ENCODE peak calls at places on chromosome 22, in seven cellular contexts. One of them, this sample, is unnamed.

GRCh38 chr22:37018815-37019308 is 385 bp downstream of the TST start:
- DNase-seq in CD8-positive, alpha-beta T cell: no peak
- DNase-seq in foreskin fibroblast: peak; percentile 38
- DNase-seq in body of pancreas: peak; percentile 57
- DNase-seq in cardiac muscle cell: peak; percentile 65
- DNase-seq in tibial artery: peak; percentile 75
- DNase-seq in Peyer's patch: peak; percentile 84
- DNase-seq in this sample: no peak

GRCh38 chr22:35633520-35633919 is 14.7 kb upstream of the APOL6 start:
- DNase-seq in cardiac muscle cell: no peak
- DNase-seq in foreskin fibroblast: no peak
- DNase-seq in tibial artery: no peak
- DNase-seq in CD8-positive, alpha-beta T cell: no peak
- DNase-seq in Peyer's patch: no peak
- DNase-seq in body of pancreas: no peak
- DNase-seq in this sample: no peak

GRCh38 chr22:17083255-17083654 is 1.5 kb upstream of the IL17RA start:
- DNase-seq in Peyer's patch: no peak
- DNase-seq in CD8-positive, alpha-beta T cell: no peak
- DNase-seq in body of pancreas: no peak
- DNase-seq in cardiac muscle cell: no peak
- DNase-seq in foreskin fibroblast: no peak
- DNase-seq in tibial artery: no peak
- DNase-seq in this sample: no peak

GRCh38 chr22:44260216-44261035 is 52.3 kb downstream of the SHISAL1 start:
- DNase-seq in tibial artery: peak; percentile 10
- DNase-seq in CD8-positive, alpha-beta T cell: no peak
- DNase-seq in body of pancreas: no peak
- DNase-seq in cardiac muscle cell: no peak
- DNase-seq in Peyer's patch: no peak
- DNase-seq in foreskin fibroblast: no peak
- DNase-seq in this sample: no peak

GRCh38 chr22:23357028-23357427 is 176.7 kb downstream of the BCR start:
- DNase-seq in CD8-positive, alpha-beta T cell: no peak
- DNase-seq in body of pancreas: no peak
- DNase-seq in cardiac muscle cell: no peak
- DNase-seq in foreskin fibroblast: no peak
- DNase-seq in Peyer's patch: peak; percentile 64
- DNase-seq in tibial artery: no peak
- DNase-seq in this sample: no peak

GRCh38 chr22:23147632-23148387 is 2.5 kb downstream of the RAB36 start:
- DNase-seq in cardiac muscle cell: peak; percentile 92
- DNase-seq in foreskin fibroblast: peak; percentile 40
- DNase-seq in Peyer's patch: no peak
- DNase-seq in body of pancreas: peak; percentile 50
- DNase-seq in CD8-positive, alpha-beta T cell: no peak
- DNase-seq in tibial artery: no peak
- DNase-seq in this sample: no peak

GRCh38 chr22:45952553-45952952 is 24.4 kb downstream of the WNT7B start:
- DNase-seq in foreskin fibroblast: no peak
- DNase-seq in cardiac muscle cell: no peak
- DNase-seq in tibial artery: no peak
- DNase-seq in Peyer's patch: no peak
- DNase-seq in CD8-positive, alpha-beta T cell: no peak
- DNase-seq in body of pancreas: no peak
- DNase-seq in this sample: no peak

GRCh38 chr22:39214383-39215069 is 30.3 kb downstream of the PDGFB start:
- DNase-seq in body of pancreas: peak; percentile 53
- DNase-seq in Peyer's patch: no peak
- DNase-seq in tibial artery: no peak
- DNase-seq in CD8-positive, alpha-beta T cell: no peak
- DNase-seq in foreskin fibroblast: peak; percentile 16
- DNase-seq in cardiac muscle cell: peak; percentile 12
- DNase-seq in this sample: no peak

GRCh38 chr22:35761037-35761436 is 43.4 kb downstream of the APOL5 start:
- DNase-seq in CD8-positive, alpha-beta T cell: no peak
- DNase-seq in cardiac muscle cell: peak; percentile 41
- DNase-seq in foreskin fibroblast: no peak
- DNase-seq in body of pancreas: no peak
- DNase-seq in tibial artery: no peak
- DNase-seq in Peyer's patch: no peak
- DNase-seq in this sample: no peak

GRCh38 chr22:44448271-44448780 is 49.7 kb downstream of the RTL6 start:
- DNase-seq in foreskin fibroblast: peak; percentile 82
- DNase-seq in body of pancreas: peak; percentile 32
- DNase-seq in Peyer's patch: peak; percentile 50
- DNase-seq in cardiac muscle cell: peak; percentile 97
- DNase-seq in tibial artery: peak; percentile 72
- DNase-seq in CD8-positive, alpha-beta T cell: no peak
- DNase-seq in this sample: peak; percentile 57

GRCh38 chr22:30263883-30264282 is 2.8 kb downstream of the OSM start:
- DNase-seq in body of pancreas: no peak
- DNase-seq in foreskin fibroblast: no peak
- DNase-seq in CD8-positive, alpha-beta T cell: no peak
- DNase-seq in tibial artery: no peak
- DNase-seq in Peyer's patch: no peak
- DNase-seq in cardiac muscle cell: no peak
- DNase-seq in this sample: no peak

GRCh38 chr22:48188211-48188845 is 1425.9 kb downstream of the TBC1D22A start:
- DNase-seq in foreskin fibroblast: no peak
- DNase-seq in CD8-positive, alpha-beta T cell: no peak
- DNase-seq in body of pancreas: no peak
- DNase-seq in cardiac muscle cell: no peak
- DNase-seq in tibial artery: no peak
- DNase-seq in Peyer's patch: no peak
- DNase-seq in this sample: no peak

GRCh38 chr22:21669026-21669425 is 3.2 kb downstream of the PPIL2 start:
- DNase-seq in tibial artery: no peak
- DNase-seq in CD8-positive, alpha-beta T cell: no peak
- DNase-seq in body of pancreas: no peak
- DNase-seq in cardiac muscle cell: no peak
- DNase-seq in Peyer's patch: no peak
- DNase-seq in foreskin fibroblast: no peak
- DNase-seq in this sample: no peak

GRCh38 chr22:23518381-23519187 is 61.5 kb downstream of the IGLL1 start:
- DNase-seq in Peyer's patch: no peak
- DNase-seq in tibial artery: no peak
- DNase-seq in cardiac muscle cell: no peak
- DNase-seq in foreskin fibroblast: no peak
- DNase-seq in CD8-positive, alpha-beta T cell: no peak
- DNase-seq in body of pancreas: no peak
- DNase-seq in this sample: no peak

GRCh38 chr22:22710719-22711531 is 66.5 kb downstream of the GGTLC2 start:
- DNase-seq in Peyer's patch: peak; percentile 82
- DNase-seq in cardiac muscle cell: peak; percentile 52
- DNase-seq in CD8-positive, alpha-beta T cell: peak; percentile 61
- DNase-seq in tibial artery: peak; percentile 45
- DNase-seq in foreskin fibroblast: peak; percentile 45
- DNase-seq in body of pancreas: peak; percentile 70
- DNase-seq in this sample: no peak

GRCh38 chr22:36144886-36145541 is 15.5 kb downstream of the APOL3 start:
- DNase-seq in cardiac muscle cell: peak; percentile 88
- DNase-seq in tibial artery: peak; percentile 63
- DNase-seq in CD8-positive, alpha-beta T cell: no peak
- DNase-seq in Peyer's patch: no peak
- DNase-seq in foreskin fibroblast: peak; percentile 60
- DNase-seq in body of pancreas: peak; percentile 64
- DNase-seq in this sample: peak; percentile 37

GRCh38 chr22:48717883-48718817 is 1109.5 kb downstream of the BRD1 start:
- DNase-seq in body of pancreas: peak; percentile 8
- DNase-seq in tibial artery: no peak
- DNase-seq in cardiac muscle cell: no peak
- DNase-seq in foreskin fibroblast: no peak
- DNase-seq in Peyer's patch: peak; percentile 38
- DNase-seq in CD8-positive, alpha-beta T cell: no peak
- DNase-seq in this sample: no peak

GRCh38 chr22:44381761-44382454 is 69.2 kb upstream of the SHISAL1 start:
- DNase-seq in tibial artery: no peak
- DNase-seq in cardiac muscle cell: no peak
- DNase-seq in CD8-positive, alpha-beta T cell: no peak
- DNase-seq in body of pancreas: no peak
- DNase-seq in foreskin fibroblast: no peak
- DNase-seq in Peyer's patch: peak; percentile 31
- DNase-seq in this sample: no peak

GRCh38 chr22:42645341-42645937 is 3.8 kb downstream of the CYB5R3 start:
- DNase-seq in tibial artery: no peak
- DNase-seq in body of pancreas: no peak
- DNase-seq in Peyer's patch: no peak
- DNase-seq in CD8-positive, alpha-beta T cell: no peak
- DNase-seq in cardiac muscle cell: no peak
- DNase-seq in foreskin fibroblast: no peak
- DNase-seq in this sample: no peak

GRCh38 chr22:22087854-22088657 is 105.5 kb upstream of the TOP3B start:
- DNase-seq in Peyer's patch: no peak
- DNase-seq in body of pancreas: no peak
- DNase-seq in foreskin fibroblast: no peak
- DNase-seq in cardiac muscle cell: no peak
- DNase-seq in tibial artery: no peak
- DNase-seq in CD8-positive, alpha-beta T cell: no peak
- DNase-seq in this sample: no peak

GRCh38 chr22:23315341-23315917 is 135.1 kb downstream of the BCR start:
- DNase-seq in tibial artery: peak; percentile 59
- DNase-seq in cardiac muscle cell: peak; percentile 76
- DNase-seq in foreskin fibroblast: peak; percentile 58
- DNase-seq in Peyer's patch: peak; percentile 82
- DNase-seq in CD8-positive, alpha-beta T cell: peak; percentile 8
- DNase-seq in body of pancreas: peak; percentile 70
- DNase-seq in this sample: peak; percentile 30

DNA sequence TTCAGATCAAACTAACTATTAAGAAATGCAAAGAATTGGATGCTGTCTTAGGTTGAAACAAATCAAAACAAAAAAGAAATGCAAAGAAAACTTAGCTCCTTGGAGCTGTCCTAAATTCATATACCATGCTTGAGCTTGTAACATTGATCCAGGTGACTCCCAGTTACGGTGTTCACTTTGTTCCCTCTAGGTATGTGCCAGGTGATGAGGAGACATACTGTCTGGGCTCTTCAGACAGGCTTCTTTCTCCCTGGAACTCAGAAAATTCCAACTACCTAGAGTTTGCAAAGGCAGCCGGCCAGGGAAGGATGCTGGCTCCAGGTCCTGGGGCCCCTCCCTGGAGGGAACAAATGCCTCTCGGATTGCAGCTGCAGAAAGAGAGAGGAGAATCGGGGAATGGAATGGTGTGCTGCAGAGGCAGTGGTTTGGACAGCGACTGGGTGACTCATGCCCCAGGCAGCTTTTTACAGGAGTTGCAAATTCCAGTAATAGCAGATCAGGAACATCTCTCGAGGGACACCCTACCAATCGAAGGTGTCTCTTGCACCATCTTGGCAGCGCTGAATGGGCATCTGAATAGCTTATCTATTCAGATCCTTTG is 12.3 kb upstream of the ASPHD2 start:
- DNase-seq in CD8-positive, alpha-beta T cell: no peak
- DNase-seq in tibial artery: no peak
- DNase-seq in Peyer's patch: no peak
- DNase-seq in body of pancreas: no peak
- DNase-seq in cardiac muscle cell: peak; percentile 75
- DNase-seq in foreskin fibroblast: peak; percentile 57
- DNase-seq in this sample: peak; percentile 37
- H3K4me3 ChIP-seq in CD8-positive, alpha-beta T cell: no peak overlapping the region
- H3K4me3 ChIP-seq in tibial artery: no peak overlapping the region
- H3K4me3 ChIP-seq in Peyer's patch: no peak overlapping the region
- H3K4me3 ChIP-seq in body of pancreas: no peak overlapping the region
- H3K4me3 ChIP-seq in cardiac muscle cell: no peak overlapping the region
- H3K4me3 ChIP-seq in foreskin fibroblast: no peak overlapping the region
- H3K4me3 ChIP-seq in this sample: no peak overlapping the region

GRCh38 chr22:18998998-18999397 is 62.9 kb upstream of the PRODH start:
- DNase-seq in CD8-positive, alpha-beta T cell: no peak
- DNase-seq in foreskin fibroblast: no peak
- DNase-seq in tibial artery: no peak
- DNase-seq in Peyer's patch: no peak
- DNase-seq in cardiac muscle cell: no peak
- DNase-seq in body of pancreas: no peak
- DNase-seq in this sample: no peak
- TF ChIP-seq CTCF in CD8-positive, alpha-beta T cell: no peak
- TF ChIP-seq CTCF in foreskin fibroblast: no peak
- TF ChIP-seq CTCF in tibial artery: no peak
- TF ChIP-seq CTCF in Peyer's patch: no peak
- TF ChIP-seq CTCF in cardiac muscle cell: peak; percentile 33
- TF ChIP-seq CTCF in body of pancreas: no peak
- TF ChIP-seq CTCF in this sample: peak; percentile 45

GRCh38 chr22:38079804-38080203 is 4.2 kb downstream of the SLC16A8 start:
- DNase-seq in tibial artery: no peak
- DNase-seq in foreskin fibroblast: no peak
- DNase-seq in cardiac muscle cell: no peak
- DNase-seq in CD8-positive, alpha-beta T cell: no peak
- DNase-seq in body of pancreas: no peak
- DNase-seq in Peyer's patch: no peak
- DNase-seq in this sample: no peak

GRCh38 chr22:38081636-38081940 is 2.4 kb downstream of the SLC16A8 start:
- DNase-seq in CD8-positive, alpha-beta T cell: no peak
- DNase-seq in body of pancreas: no peak
- DNase-seq in foreskin fibroblast: no peak
- DNase-seq in tibial artery: no peak
- DNase-seq in cardiac muscle cell: no peak
- DNase-seq in Peyer's patch: no peak
- DNase-seq in this sample: no peak

GRCh38 chr22:38081941-38082828 is 1.8 kb downstream of the SLC16A8 start:
- DNase-seq in body of pancreas: no peak
- DNase-seq in CD8-positive, alpha-beta T cell: no peak
- DNase-seq in cardiac muscle cell: no peak
- DNase-seq in Peyer's patch: no peak
- DNase-seq in foreskin fibroblast: no peak
- DNase-seq in tibial artery: no peak
- DNase-seq in this sample: no peak

GRCh38 chr22:38080468-38080846 is 3.5 kb downstream of the SLC16A8 start:
- DNase-seq in body of pancreas: no peak
- DNase-seq in foreskin fibroblast: no peak
- DNase-seq in cardiac muscle cell: no peak
- DNase-seq in CD8-positive, alpha-beta T cell: no peak
- DNase-seq in tibial artery: no peak
- DNase-seq in Peyer's patch: no peak
- DNase-seq in this sample: no peak

GRCh38 chr22:38080847-38081635 is 2.9 kb downstream of the SLC16A8 start:
- DNase-seq in CD8-positive, alpha-beta T cell: no peak
- DNase-seq in cardiac muscle cell: peak; percentile 60
- DNase-seq in Peyer's patch: peak; percentile 66
- DNase-seq in body of pancreas: peak; percentile 54
- DNase-seq in tibial artery: no peak
- DNase-seq in foreskin fibroblast: no peak
- DNase-seq in this sample: no peak
- H3K4me3 ChIP-seq in CD8-positive, alpha-beta T cell: no peak overlapping the region
- H3K4me3 ChIP-seq in cardiac muscle cell: peak overlapping the region; percentile 15
- H3K4me3 ChIP-seq in Peyer's patch: peak overlapping the region; percentile 49
- H3K4me3 ChIP-seq in body of pancreas: no peak overlapping the region
- H3K4me3 ChIP-seq in tibial artery: peak overlapping the region; percentile 45
- H3K4me3 ChIP-seq in foreskin fibroblast: peak overlapping the region; percentile 37
- H3K4me3 ChIP-seq in this sample: peak overlapping the region; percentile 7

DNA sequence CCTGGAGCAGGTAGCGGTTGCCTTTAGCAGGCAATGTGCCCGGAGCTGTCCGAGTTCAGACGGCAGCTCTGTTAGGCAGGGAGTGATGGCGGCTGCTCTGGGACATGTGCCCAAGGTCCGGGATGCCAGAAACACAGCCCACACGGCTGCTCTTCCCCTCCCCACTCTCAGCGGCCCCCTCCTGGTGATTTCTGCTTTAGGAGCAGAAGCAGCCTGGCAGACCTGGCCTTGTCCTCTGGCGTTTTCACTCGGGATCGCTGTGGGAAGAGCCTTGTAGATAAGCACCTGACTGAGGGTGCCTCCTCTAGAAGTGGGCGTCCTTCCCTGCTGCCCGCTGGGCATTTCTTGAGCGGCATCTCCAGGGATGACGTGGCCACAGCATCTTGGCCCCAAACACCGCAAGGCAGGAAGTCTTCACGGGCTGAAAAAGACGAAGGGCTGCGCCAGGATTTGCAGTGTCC is 392.2 kb downstream of the TBC1D22A start:
- DNase-seq in cardiac muscle cell: peak; percentile 79
- DNase-seq in body of pancreas: peak; percentile 96
- DNase-seq in foreskin fibroblast: peak; percentile 59
- DNase-seq in CD8-positive, alpha-beta T cell: no peak
- DNase-seq in tibial artery: no peak
- DNase-seq in Peyer's patch: no peak
- DNase-seq in this sample: no peak
- TF ChIP-seq CTCF in cardiac muscle cell: peak; percentile 36
- TF ChIP-seq CTCF in body of pancreas: no peak
- TF ChIP-seq CTCF in foreskin fibroblast: no peak
- TF ChIP-seq CTCF in CD8-positive, alpha-beta T cell: no peak
- TF ChIP-seq CTCF in tibial artery: no peak
- TF ChIP-seq CTCF in Peyer's patch: no peak
- TF ChIP-seq CTCF in this sample: no peak